ENCODE peak calls at places on chromosomes 3 and 15, in four cellular contexts. M, E, P and I are unnamed samples.

GRCh38 chr3:72120806-72121778 is 336.1 kb upstream of the PROK2 start:
- DNase-seq in E (no peak), M (no peak), P (no peak), I (no peak)

GRCh38 chr15:90665288-90666134 is 51.6 kb upstream of the BLM start:
- DNase-seq in M (peak; percentile 58), P (peak; percentile 75), E (peak; percentile 19), I (peak; percentile 90)

GRCh38 chr3:139202226-139202958 is 141.4 kb upstream of the MRPS22 start:
- DNase-seq in E (no peak), P (no peak), M (no peak), I (no peak)

GRCh38 chr15:74468341-74469032 is 7.5 kb upstream of the UBL7 start:
- DNase-seq in P (no peak), E (no peak), M (no peak), I (no peak)

GRCh38 chr3:63655519-63655918 is 3.0 kb downstream of the SNTN start:
- DNase-seq in P (no peak), M (peak; percentile 56), E (no peak), I (no peak)

GRCh38 chr15:90774731-90775521 is 57.8 kb downstream of the BLM start:
- DNase-seq in P (no peak), M (peak; percentile 89), E (peak; percentile 26), I (no peak)

GRCh38 chr3:14324224-14324944 is 78.0 kb upstream of the SLC6A6 start:
- DNase-seq in M (peak; percentile 13), P (no peak), E (no peak), I (peak; percentile 73)

GRCh38 chr15:43492266-43492665 is 690 bp downstream of the TP53BP1 start:
- DNase-seq in P (no peak), M (no peak), E (peak; percentile 27), I (no peak)

GRCh38 chr3:43624619-43625305 is 3.0 kb upstream of the ANO10 start:
- DNase-seq in E (no peak), M (no peak), P (no peak), I (no peak)

GRCh38 chr15:31359722-31360111 is 33.1 kb downstream of the KLF13 start:
- DNase-seq in M (no peak), E (no peak), P (no peak), I (no peak)
- TF ChIP-seq POLR2A in M (no peak), E (no peak), P (no peak), I (no peak)

GRCh38 chr3:150384517-150385212 is 23.4 kb upstream of the TSC22D2 start:
- DNase-seq in M (peak; percentile 12), E (no peak), P (no peak), I (peak; percentile 82)
- TF ChIP-seq POLR2A in M (no peak), E (no peak), P (no peak), I (peak; percentile 17)

GRCh38 chr3:125212096-125212508 is 446 bp downstream of the SLC12A8 start:
- DNase-seq in P (no peak), M (no peak), E (no peak), I (no peak)
- TF ChIP-seq POLR2A in P (no peak), M (no peak), E (no peak), I (no peak)

GRCh38 chr3:124584552-124585391 is 145.5 kb upstream of the UMPS start:
- DNase-seq in M (peak; percentile 22), E (peak; percentile 55), P (peak; percentile 63), I (peak; percentile 88)
- TF ChIP-seq POLR2A in M (no peak), E (no peak), P (peak; percentile 18), I (no peak)

GRCh38 chr15:63968700-63969099 is 77.6 kb downstream of the DAPK2 start:
- DNase-seq in E (no peak), P (no peak), M (no peak), I (peak; percentile 22)

GRCh38 chr15:63971427-63971805 is 74.9 kb downstream of the DAPK2 start:
- DNase-seq in E (no peak), M (no peak), P (no peak), I (no peak)

GRCh38 chr15:63970723-63971426 is 75.4 kb downstream of the DAPK2 start:
- DNase-seq in M (no peak), E (no peak), P (no peak), I (no peak)

GRCh38 chr15:63968122-63968524 is 78.2 kb downstream of the DAPK2 start:
- DNase-seq in E (no peak), M (no peak), P (no peak), I (peak; percentile 15)

DNA sequence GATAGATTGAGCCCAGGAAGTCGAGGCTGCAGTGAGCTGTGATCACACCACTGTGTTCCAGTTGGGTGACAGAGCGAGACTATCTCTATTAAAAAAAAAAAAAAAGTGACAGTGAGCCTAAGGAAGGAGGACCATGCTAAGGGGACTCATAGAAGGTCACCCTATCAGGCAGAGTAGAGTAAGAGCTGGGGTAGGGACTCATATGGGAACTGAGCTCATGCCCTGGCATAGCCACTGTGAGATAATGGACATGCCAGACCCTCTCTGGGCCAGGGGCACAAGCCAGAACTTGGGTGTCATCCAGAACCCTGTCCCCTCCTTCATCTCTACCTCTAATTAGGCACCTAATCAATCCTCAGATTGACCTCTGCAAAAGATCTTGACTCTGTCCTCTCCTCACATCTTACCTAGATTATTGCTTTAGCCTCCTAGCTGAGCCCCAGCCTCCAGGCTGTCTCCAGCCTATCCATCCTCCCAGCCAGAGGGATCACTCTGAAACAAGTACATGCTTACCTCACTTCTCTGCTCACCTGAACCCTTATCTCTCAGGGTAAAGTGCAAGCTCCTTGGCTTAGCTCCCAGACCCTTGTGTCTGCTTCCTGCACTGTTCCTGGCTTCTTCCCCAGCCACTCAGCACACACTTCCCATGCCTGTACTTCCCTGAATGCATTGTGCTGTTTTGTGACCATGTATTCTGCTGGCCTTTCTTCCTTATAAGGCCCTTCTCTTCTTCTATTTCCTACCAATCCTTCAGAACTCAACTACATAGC is 76.4 kb downstream of the DAPK2 start:
- DNase-seq in E (peak; percentile 42), P (no peak), M (no peak), I (peak; percentile 21)
- TF ChIP-seq POLR2A in E (no peak), P (no peak), M (no peak), I (no peak)

DNA sequence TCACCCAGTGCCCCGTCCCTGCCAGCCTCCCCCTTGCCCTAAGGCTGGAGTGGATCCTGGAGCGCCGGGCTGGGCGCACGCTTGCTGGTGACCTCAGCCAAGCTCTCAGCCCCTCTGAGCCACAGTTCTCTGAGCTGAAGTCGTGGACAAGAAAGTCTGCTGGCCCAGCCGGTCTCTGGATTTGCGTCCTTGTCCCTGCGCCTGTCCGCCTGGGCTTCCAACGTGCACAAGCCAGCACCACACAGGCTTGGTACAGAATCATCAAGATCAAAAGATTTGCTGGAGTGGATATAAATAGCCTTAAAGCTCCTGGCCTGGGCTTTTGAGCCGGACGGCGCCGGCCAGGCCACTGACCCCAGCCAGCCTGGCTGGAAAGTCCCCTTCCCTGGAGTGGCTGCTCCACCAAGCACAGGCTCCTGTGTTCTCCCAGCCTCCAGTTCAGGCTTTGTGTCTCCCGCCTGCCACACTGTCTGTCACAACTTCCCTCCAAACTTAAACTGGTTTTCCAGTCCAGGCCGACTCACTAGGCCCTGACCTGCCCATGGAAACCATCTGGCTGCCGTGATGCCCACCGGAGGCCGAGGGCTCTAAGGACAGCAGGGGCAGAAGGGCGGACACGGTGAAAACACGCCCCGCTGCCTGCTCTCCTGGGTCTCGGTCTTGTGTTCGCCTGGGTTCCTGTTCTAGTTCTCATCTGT is 156.2 kb downstream of the NUP210 start:
- DNase-seq in M (no peak), E (no peak), P (no peak), I (peak; percentile 64)
- TF ChIP-seq POLR2A in M (no peak), E (no peak), P (no peak), I (no peak)